ENCODE peak calls at places on chromosomes 1 and 21, in four cellular contexts. One of them, this sample, is unnamed.

GRCh38 chr1:98035587-98035986 is 114.8 kb upstream of the DPYD start:
- DNase-seq in esophagus squamous epithelium: no peak
- DNase-seq in A673: no peak
- DNase-seq in lung: no peak
- DNase-seq in this sample: no peak

GRCh38 chr1:234987415-234988159 is 141.1 kb downstream of the TOMM20 start:
- DNase-seq in esophagus squamous epithelium: no peak
- DNase-seq in lung: peak
- DNase-seq in A673: no peak
- DNase-seq in this sample: peak

GRCh38 chr1:45493116-45493697 is 2.2 kb upstream of the TESK2 start:
- DNase-seq in lung: no peak
- DNase-seq in A673: peak
- DNase-seq in esophagus squamous epithelium: no peak
- DNase-seq in this sample: no peak

GRCh38 chr1:77876884-77877283 is 11.5 kb upstream of the NEXN start:
- DNase-seq in esophagus squamous epithelium: no peak
- DNase-seq in A673: no peak
- DNase-seq in lung: no peak
- DNase-seq in this sample: no peak

GRCh38 chr1:217139513-217139912 is 416.3 kb upstream of the ESRRG start:
- DNase-seq in esophagus squamous epithelium: no peak
- DNase-seq in lung: no peak
- DNase-seq in A673: no peak
- DNase-seq in this sample: no peak

GRCh38 chr1:230768903-230769570 is 21.8 kb downstream of the CAPN9 start:
- DNase-seq in A673: no peak
- DNase-seq in esophagus squamous epithelium: no peak
- DNase-seq in lung: no peak
- DNase-seq in this sample: no peak

GRCh38 chr1:209839875-209840491 is 12.2 kb downstream of the UTP25 start:
- DNase-seq in esophagus squamous epithelium: no peak
- DNase-seq in lung: no peak
- DNase-seq in A673: peak
- DNase-seq in this sample: no peak

GRCh38 chr1:184393924-184394323 is 7.1 kb downstream of the C1orf21 start:
- DNase-seq in A673: no peak
- DNase-seq in esophagus squamous epithelium: no peak
- DNase-seq in lung: no peak
- DNase-seq in this sample: no peak

GRCh38 chr1:91778964-91779363 is 107.0 kb downstream of the TGFBR3 start:
- DNase-seq in A673: no peak
- DNase-seq in esophagus squamous epithelium: no peak
- DNase-seq in lung: no peak
- DNase-seq in this sample: no peak

GRCh38 chr1:151596166-151596933 is 15.5 kb upstream of the SNX27 start:
- DNase-seq in A673: no peak
- DNase-seq in esophagus squamous epithelium: no peak
- DNase-seq in lung: no peak
- DNase-seq in this sample: no peak

GRCh38 chr1:3707298-3707938 is 44.8 kb upstream of the CCDC27 start:
- DNase-seq in esophagus squamous epithelium: no peak
- DNase-seq in lung: no peak
- DNase-seq in A673: no peak
- DNase-seq in this sample: no peak

GRCh38 chr1:23793018-23793781 is 2.3 kb downstream of the LYPLA2 start:
- DNase-seq in lung: peak
- DNase-seq in A673: peak
- DNase-seq in esophagus squamous epithelium: no peak
- DNase-seq in this sample: no peak

GRCh38 chr1:175514309-175515001 is 228.9 kb downstream of the TNR start:
- DNase-seq in A673: peak
- DNase-seq in esophagus squamous epithelium: no peak
- DNase-seq in lung: no peak
- DNase-seq in this sample: no peak

GRCh38 chr1:40783001-40783905 is at the start of gene KCNQ4:
- DNase-seq in A673: peak
- DNase-seq in esophagus squamous epithelium: no peak
- DNase-seq in lung: peak
- DNase-seq in this sample: no peak

GRCh38 chr1:223492044-223492443 is 98.8 kb downstream of the CCDC185 start:
- DNase-seq in lung: peak
- DNase-seq in A673: no peak
- DNase-seq in esophagus squamous epithelium: no peak
- DNase-seq in this sample: no peak

GRCh38 chr21:26368591-26368990 is 198.0 kb upstream of the APP start:
- DNase-seq in lung: no peak
- DNase-seq in esophagus squamous epithelium: no peak
- DNase-seq in A673: no peak
- DNase-seq in this sample: no peak

GRCh38 chr1:193058529-193059281 is 455 bp downstream of the UCHL5 start:
- DNase-seq in esophagus squamous epithelium: no peak
- DNase-seq in lung: peak
- DNase-seq in A673: peak
- DNase-seq in this sample: no peak

GRCh38 chr21:43917515-43918384 is 52.7 kb downstream of the AGPAT3 start:
- DNase-seq in esophagus squamous epithelium: no peak
- DNase-seq in lung: no peak
- DNase-seq in A673: no peak
- DNase-seq in this sample: no peak

GRCh38 chr1:228765543-228765942 is 30.3 kb downstream of the RHOU start:
- DNase-seq in lung: no peak
- DNase-seq in esophagus squamous epithelium: no peak
- DNase-seq in A673: no peak
- DNase-seq in this sample: no peak

GRCh38 chr1:215226755-215227154 is 144.2 kb downstream of the KCNK2 start:
- DNase-seq in esophagus squamous epithelium: no peak
- DNase-seq in lung: no peak
- DNase-seq in A673: no peak
- DNase-seq in this sample: no peak

GRCh38 chr1:228648647-228649383 is 86.5 kb upstream of the RHOU start:
- DNase-seq in esophagus squamous epithelium: no peak
- DNase-seq in A673: no peak
- DNase-seq in lung: no peak
- DNase-seq in this sample: no peak

GRCh38 chr1:32782086-32782485 is 35.1 kb downstream of the YARS1 start:
- DNase-seq in esophagus squamous epithelium: no peak
- DNase-seq in A673: peak
- DNase-seq in lung: no peak
- DNase-seq in this sample: no peak

GRCh38 chr1:55468438-55468837 is 253.3 kb upstream of the USP24 start:
- DNase-seq in esophagus squamous epithelium: no peak
- DNase-seq in lung: no peak
- DNase-seq in A673: no peak
- DNase-seq in this sample: no peak

GRCh38 chr1:203135636-203136305 is 8.2 kb downstream of the ADORA1 start:
- DNase-seq in lung: no peak
- DNase-seq in A673: no peak
- DNase-seq in esophagus squamous epithelium: no peak
- DNase-seq in this sample: no peak

GRCh38 chr1:70536708-70537398 is 125.8 kb downstream of the CTH start:
- DNase-seq in A673: no peak
- DNase-seq in lung: no peak
- DNase-seq in esophagus squamous epithelium: no peak
- DNase-seq in this sample: no peak

GRCh38 chr21:31136891-31137290 is 98.6 kb upstream of the KRTAP19-8 start:
- DNase-seq in esophagus squamous epithelium: no peak
- DNase-seq in lung: no peak
- DNase-seq in A673: peak
- DNase-seq in this sample: no peak

GRCh38 chr1:44314401-44314800 is 40.7 kb downstream of the ERI3 start:
- DNase-seq in esophagus squamous epithelium: no peak
- DNase-seq in A673: no peak
- DNase-seq in lung: no peak
- DNase-seq in this sample: no peak
- TF ChIP-seq CTCF in esophagus squamous epithelium: no peak
- TF ChIP-seq CTCF in A673: peak
- TF ChIP-seq CTCF in lung: no peak
- TF ChIP-seq CTCF in this sample: peak

DNA sequence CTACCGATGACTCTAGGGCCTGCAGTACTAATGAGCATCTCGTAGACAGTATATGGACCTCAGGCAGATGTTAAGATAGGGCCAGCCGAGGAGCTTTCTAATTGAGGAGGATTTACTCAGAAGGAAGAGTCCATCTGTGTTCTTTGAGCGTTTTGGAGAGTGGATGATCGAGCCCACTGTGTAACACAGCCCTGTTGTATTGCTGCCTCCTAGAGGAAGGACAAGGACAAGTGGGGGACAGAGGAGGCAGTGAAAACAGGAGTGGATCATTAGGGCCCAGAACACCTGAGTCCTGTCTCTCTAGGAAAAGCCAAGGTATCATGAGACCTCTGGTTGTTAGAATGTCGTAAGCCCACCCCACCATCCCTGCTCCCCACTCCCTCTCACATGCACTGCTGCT is 62.9 kb downstream of the TBX19 start:
- DNase-seq in A673: peak
- DNase-seq in lung: no peak
- DNase-seq in esophagus squamous epithelium: no peak
- DNase-seq in this sample: no peak
- TF ChIP-seq CTCF in A673: peak
- TF ChIP-seq CTCF in lung: no peak
- TF ChIP-seq CTCF in esophagus squamous epithelium: no peak
- TF ChIP-seq CTCF in this sample: peak

GRCh38 chr1:200090252-200091159 is 63.0 kb downstream of the NR5A2 start:
- DNase-seq in lung: no peak
- DNase-seq in esophagus squamous epithelium: no peak
- DNase-seq in A673: no peak
- DNase-seq in this sample: no peak
- TF ChIP-seq CTCF in lung: no peak
- TF ChIP-seq CTCF in esophagus squamous epithelium: no peak
- TF ChIP-seq CTCF in A673: peak
- TF ChIP-seq CTCF in this sample: no peak

GRCh38 chr1:102186541-102186940 is 189.8 kb upstream of the OLFM3 start:
- DNase-seq in A673: peak
- DNase-seq in lung: no peak
- DNase-seq in esophagus squamous epithelium: no peak
- DNase-seq in this sample: no peak
- TF ChIP-seq CTCF in A673: no peak
- TF ChIP-seq CTCF in lung: no peak
- TF ChIP-seq CTCF in esophagus squamous epithelium: no peak
- TF ChIP-seq CTCF in this sample: no peak

GRCh38 chr21:18840239-18840638 is 436.7 kb upstream of the TMPRSS15 start:
- DNase-seq in A673: peak
- DNase-seq in lung: no peak
- DNase-seq in esophagus squamous epithelium: no peak
- DNase-seq in this sample: no peak
- TF ChIP-seq CTCF in A673: peak
- TF ChIP-seq CTCF in lung: no peak
- TF ChIP-seq CTCF in esophagus squamous epithelium: no peak
- TF ChIP-seq CTCF in this sample: peak

GRCh38 chr1:185650602-185651230 is 83.5 kb upstream of the HMCN1 start:
- DNase-seq in esophagus squamous epithelium: no peak
- DNase-seq in A673: no peak
- DNase-seq in lung: no peak
- DNase-seq in this sample: no peak

GRCh38 chr1:185654952-185655314 is 79.3 kb upstream of the HMCN1 start:
- DNase-seq in lung: no peak
- DNase-seq in A673: no peak
- DNase-seq in esophagus squamous epithelium: no peak
- DNase-seq in this sample: no peak

GRCh38 chr1:185653615-185654014 is 80.6 kb upstream of the HMCN1 start:
- DNase-seq in lung: no peak
- DNase-seq in esophagus squamous epithelium: no peak
- DNase-seq in A673: no peak
- DNase-seq in this sample: no peak

GRCh38 chr1:185654199-185654951 is 79.8 kb upstream of the HMCN1 start:
- DNase-seq in lung: no peak
- DNase-seq in esophagus squamous epithelium: no peak
- DNase-seq in A673: no peak
- DNase-seq in this sample: no peak

GRCh38 chr1:185652348-185652747 is 81.8 kb upstream of the HMCN1 start:
- DNase-seq in lung: no peak
- DNase-seq in A673: peak
- DNase-seq in esophagus squamous epithelium: no peak
- DNase-seq in this sample: no peak
- TF ChIP-seq CTCF in lung: no peak
- TF ChIP-seq CTCF in A673: peak
- TF ChIP-seq CTCF in esophagus squamous epithelium: no peak
- TF ChIP-seq CTCF in this sample: peak

GRCh38 chr1:149942207-149942606 is 5.5 kb upstream of the MTMR11 start:
- DNase-seq in lung: no peak
- DNase-seq in esophagus squamous epithelium: no peak
- DNase-seq in A673: peak
- DNase-seq in this sample: no peak
- TF ChIP-seq CTCF in lung: no peak
- TF ChIP-seq CTCF in esophagus squamous epithelium: no peak
- TF ChIP-seq CTCF in A673: peak
- TF ChIP-seq CTCF in this sample: peak

DNA sequence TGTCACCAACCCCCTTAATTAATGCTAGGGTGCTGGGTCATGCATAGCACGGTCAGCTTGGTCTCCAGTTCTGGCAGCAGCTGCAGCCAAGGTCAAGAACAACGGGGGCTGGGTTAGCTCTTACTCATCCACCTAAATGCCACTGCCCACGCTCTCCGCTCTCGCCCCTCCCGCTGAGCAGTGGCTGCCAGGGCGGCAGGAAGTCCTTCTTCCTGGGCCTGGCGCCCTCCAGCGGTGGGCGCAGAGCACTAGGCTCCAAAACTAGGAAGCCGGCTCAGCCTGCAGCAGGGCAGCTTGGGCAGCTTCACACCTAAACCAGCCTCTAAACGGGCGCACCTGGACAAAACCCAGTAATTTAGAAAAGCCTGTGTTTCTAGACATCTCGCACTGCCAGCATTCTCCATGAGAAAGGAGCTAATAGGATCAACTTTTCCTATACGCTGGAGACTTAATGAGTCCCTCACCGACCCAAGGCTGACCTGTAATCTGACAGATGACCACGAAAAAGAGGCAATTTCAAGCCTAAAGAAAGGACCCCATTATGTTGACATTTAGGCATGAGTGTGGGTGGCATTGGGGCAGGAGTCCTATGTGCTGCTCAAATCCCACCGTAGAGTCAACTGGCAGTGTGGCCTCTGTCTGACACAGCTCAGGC is 78.4 kb upstream of the LRRN2 start:
- DNase-seq in lung: peak
- DNase-seq in A673: peak
- DNase-seq in esophagus squamous epithelium: peak
- DNase-seq in this sample: no peak
- TF ChIP-seq CTCF in lung: peak
- TF ChIP-seq CTCF in A673: peak
- TF ChIP-seq CTCF in esophagus squamous epithelium: peak
- TF ChIP-seq CTCF in this sample: peak